ENCODE peak calls at places on chromosomes 5 and 9, in ten cellular contexts. One of them, this sample, is unnamed.

GRCh38 chr5:141439411-141440141 is 9.3 kb downstream of the PCDHGA12 start:
- DNase-seq in cardiac muscle cell: no peak
- DNase-seq in heart right ventricle: no peak
- DNase-seq in stomach: no peak
- DNase-seq in left ventricle myocardium inferior: no peak
- DNase-seq in OCI-LY7: no peak
- DNase-seq in SJSA1: no peak
- DNase-seq in tibial artery: no peak
- DNase-seq in prostate gland: no peak
- DNase-seq in endothelial cell of umbilical vein: no peak
- DNase-seq in this sample: no peak

GRCh38 chr9:110875275-110875674 is 163.0 kb downstream of the LPAR1 start:
- DNase-seq in cardiac muscle cell: no peak
- DNase-seq in heart right ventricle: peak; percentile 35
- DNase-seq in stomach: no peak
- DNase-seq in left ventricle myocardium inferior: peak; percentile 32
- DNase-seq in OCI-LY7: no peak
- DNase-seq in SJSA1: no peak
- DNase-seq in tibial artery: peak; percentile 64
- DNase-seq in prostate gland: no peak
- DNase-seq in endothelial cell of umbilical vein: no peak
- DNase-seq in this sample: peak; percentile 64

GRCh38 chr5:173454381-173454763 is 126.2 kb upstream of the STC2 start:
- DNase-seq in cardiac muscle cell: peak; percentile 19
- DNase-seq in heart right ventricle: no peak
- DNase-seq in stomach: no peak
- DNase-seq in left ventricle myocardium inferior: no peak
- DNase-seq in OCI-LY7: no peak
- DNase-seq in SJSA1: peak; percentile 67
- DNase-seq in tibial artery: no peak
- DNase-seq in prostate gland: no peak
- DNase-seq in endothelial cell of umbilical vein: no peak
- DNase-seq in this sample: no peak

GRCh38 chr9:36423196-36423595 is 23.1 kb upstream of the RNF38 start:
- DNase-seq in cardiac muscle cell: no peak
- DNase-seq in heart right ventricle: no peak
- DNase-seq in stomach: no peak
- DNase-seq in left ventricle myocardium inferior: no peak
- DNase-seq in OCI-LY7: no peak
- DNase-seq in SJSA1: no peak
- DNase-seq in tibial artery: no peak
- DNase-seq in prostate gland: no peak
- DNase-seq in endothelial cell of umbilical vein: no peak
- DNase-seq in this sample: no peak

GRCh38 chr9:126885089-126885753 is 24.8 kb downstream of the ZBTB34 start:
- DNase-seq in cardiac muscle cell: no peak
- DNase-seq in heart right ventricle: no peak
- DNase-seq in stomach: no peak
- DNase-seq in left ventricle myocardium inferior: no peak
- DNase-seq in OCI-LY7: no peak
- DNase-seq in SJSA1: no peak
- DNase-seq in tibial artery: no peak
- DNase-seq in prostate gland: no peak
- DNase-seq in endothelial cell of umbilical vein: peak; percentile 78
- DNase-seq in this sample: no peak

GRCh38 chr5:113450366-113451328 is 15.9 kb upstream of the TSSK1B start:
- DNase-seq in cardiac muscle cell: no peak
- DNase-seq in heart right ventricle: no peak
- DNase-seq in stomach: no peak
- DNase-seq in left ventricle myocardium inferior: no peak
- DNase-seq in OCI-LY7: no peak
- DNase-seq in SJSA1: no peak
- DNase-seq in tibial artery: no peak
- DNase-seq in prostate gland: no peak
- DNase-seq in endothelial cell of umbilical vein: no peak
- DNase-seq in this sample: no peak

GRCh38 chr5:135018457-135018856 is 15.6 kb downstream of the PITX1 start:
- DNase-seq in cardiac muscle cell: no peak
- DNase-seq in heart right ventricle: no peak
- DNase-seq in stomach: no peak
- DNase-seq in left ventricle myocardium inferior: no peak
- DNase-seq in OCI-LY7: no peak
- DNase-seq in SJSA1: peak; percentile 32
- DNase-seq in tibial artery: peak; percentile 16
- DNase-seq in prostate gland: no peak
- DNase-seq in endothelial cell of umbilical vein: no peak
- DNase-seq in this sample: no peak

GRCh38 chr9:16221350-16221749 is 649.1 kb downstream of the BNC2 start:
- DNase-seq in cardiac muscle cell: no peak
- DNase-seq in heart right ventricle: peak; percentile 45
- DNase-seq in stomach: no peak
- DNase-seq in left ventricle myocardium inferior: peak; percentile 46
- DNase-seq in OCI-LY7: no peak
- DNase-seq in SJSA1: no peak
- DNase-seq in tibial artery: peak; percentile 69
- DNase-seq in prostate gland: no peak
- DNase-seq in endothelial cell of umbilical vein: no peak
- DNase-seq in this sample: peak; percentile 41

GRCh38 chr9:122029898-122030297 is 63.2 kb downstream of the TTLL11 start:
- DNase-seq in cardiac muscle cell: no peak
- DNase-seq in heart right ventricle: no peak
- DNase-seq in stomach: no peak
- DNase-seq in left ventricle myocardium inferior: no peak
- DNase-seq in OCI-LY7: no peak
- DNase-seq in SJSA1: no peak
- DNase-seq in tibial artery: no peak
- DNase-seq in prostate gland: no peak
- DNase-seq in endothelial cell of umbilical vein: no peak
- DNase-seq in this sample: no peak

GRCh38 chr9:138023394-138024124 is 146.0 kb downstream of the CACNA1B start:
- DNase-seq in cardiac muscle cell: no peak
- DNase-seq in heart right ventricle: no peak
- DNase-seq in stomach: peak; percentile 2
- DNase-seq in left ventricle myocardium inferior: no peak
- DNase-seq in OCI-LY7: no peak
- DNase-seq in SJSA1: peak; percentile 28
- DNase-seq in tibial artery: no peak
- DNase-seq in prostate gland: no peak
- DNase-seq in endothelial cell of umbilical vein: no peak
- DNase-seq in this sample: no peak

GRCh38 chr9:111096051-111096450 is 57.8 kb upstream of the LPAR1 start:
- DNase-seq in cardiac muscle cell: no peak
- DNase-seq in heart right ventricle: no peak
- DNase-seq in stomach: no peak
- DNase-seq in left ventricle myocardium inferior: no peak
- DNase-seq in OCI-LY7: no peak
- DNase-seq in SJSA1: no peak
- DNase-seq in tibial artery: no peak
- DNase-seq in prostate gland: no peak
- DNase-seq in endothelial cell of umbilical vein: no peak
- DNase-seq in this sample: no peak

GRCh38 chr9:113131689-113132151 is 19.1 kb upstream of the SLC31A2 start:
- DNase-seq in cardiac muscle cell: peak; percentile 47
- DNase-seq in heart right ventricle: no peak
- DNase-seq in stomach: peak; percentile 37
- DNase-seq in left ventricle myocardium inferior: no peak
- DNase-seq in OCI-LY7: peak; percentile 14
- DNase-seq in SJSA1: no peak
- DNase-seq in tibial artery: no peak
- DNase-seq in prostate gland: no peak
- DNase-seq in endothelial cell of umbilical vein: peak; percentile 28
- DNase-seq in this sample: no peak

GRCh38 chr5:122019936-122020590 is 58.0 kb downstream of the LOX start:
- DNase-seq in cardiac muscle cell: peak; percentile 2
- DNase-seq in heart right ventricle: no peak
- DNase-seq in stomach: no peak
- DNase-seq in left ventricle myocardium inferior: no peak
- DNase-seq in OCI-LY7: no peak
- DNase-seq in SJSA1: no peak
- DNase-seq in tibial artery: no peak
- DNase-seq in prostate gland: no peak
- DNase-seq in endothelial cell of umbilical vein: no peak
- DNase-seq in this sample: no peak

GRCh38 chr5:126428421-126428820 is 5.2 kb downstream of the GRAMD2B start:
- DNase-seq in cardiac muscle cell: no peak
- DNase-seq in heart right ventricle: no peak
- DNase-seq in stomach: no peak
- DNase-seq in left ventricle myocardium inferior: no peak
- DNase-seq in OCI-LY7: no peak
- DNase-seq in SJSA1: no peak
- DNase-seq in tibial artery: no peak
- DNase-seq in prostate gland: no peak
- DNase-seq in endothelial cell of umbilical vein: no peak
- DNase-seq in this sample: no peak

GRCh38 chr9:91727316-91727861 is 222.6 kb downstream of the ROR2 start:
- DNase-seq in cardiac muscle cell: peak; percentile 54
- DNase-seq in heart right ventricle: no peak
- DNase-seq in stomach: no peak
- DNase-seq in left ventricle myocardium inferior: no peak
- DNase-seq in OCI-LY7: peak; percentile 61
- DNase-seq in SJSA1: no peak
- DNase-seq in tibial artery: no peak
- DNase-seq in prostate gland: no peak
- DNase-seq in endothelial cell of umbilical vein: peak; percentile 50
- DNase-seq in this sample: no peak

GRCh38 chr9:21688108-21689102 is 114.0 kb upstream of the MTAP start:
- DNase-seq in cardiac muscle cell: peak; percentile 82
- DNase-seq in heart right ventricle: no peak
- DNase-seq in stomach: peak; percentile 47
- DNase-seq in left ventricle myocardium inferior: no peak
- DNase-seq in OCI-LY7: no peak
- DNase-seq in SJSA1: peak; percentile 45
- DNase-seq in tibial artery: no peak
- DNase-seq in prostate gland: no peak
- DNase-seq in endothelial cell of umbilical vein: peak; percentile 83
- DNase-seq in this sample: peak; percentile 49
- H3K27ac ChIP-seq in cardiac muscle cell: no peak overlapping the region
- H3K27ac ChIP-seq in heart right ventricle: no peak overlapping the region
- H3K27ac ChIP-seq in stomach: peak overlapping the region; percentile 70
- H3K27ac ChIP-seq in left ventricle myocardium inferior: no peak overlapping the region
- H3K27ac ChIP-seq in OCI-LY7: no peak overlapping the region
- H3K27ac ChIP-seq in SJSA1: peak overlapping the region; percentile 86
- H3K27ac ChIP-seq in tibial artery: no peak overlapping the region
- H3K27ac ChIP-seq in prostate gland: no peak overlapping the region
- H3K27ac ChIP-seq in endothelial cell of umbilical vein: peak overlapping the region; percentile 70
- H3K27ac ChIP-seq in this sample: no peak overlapping the region

DNA sequence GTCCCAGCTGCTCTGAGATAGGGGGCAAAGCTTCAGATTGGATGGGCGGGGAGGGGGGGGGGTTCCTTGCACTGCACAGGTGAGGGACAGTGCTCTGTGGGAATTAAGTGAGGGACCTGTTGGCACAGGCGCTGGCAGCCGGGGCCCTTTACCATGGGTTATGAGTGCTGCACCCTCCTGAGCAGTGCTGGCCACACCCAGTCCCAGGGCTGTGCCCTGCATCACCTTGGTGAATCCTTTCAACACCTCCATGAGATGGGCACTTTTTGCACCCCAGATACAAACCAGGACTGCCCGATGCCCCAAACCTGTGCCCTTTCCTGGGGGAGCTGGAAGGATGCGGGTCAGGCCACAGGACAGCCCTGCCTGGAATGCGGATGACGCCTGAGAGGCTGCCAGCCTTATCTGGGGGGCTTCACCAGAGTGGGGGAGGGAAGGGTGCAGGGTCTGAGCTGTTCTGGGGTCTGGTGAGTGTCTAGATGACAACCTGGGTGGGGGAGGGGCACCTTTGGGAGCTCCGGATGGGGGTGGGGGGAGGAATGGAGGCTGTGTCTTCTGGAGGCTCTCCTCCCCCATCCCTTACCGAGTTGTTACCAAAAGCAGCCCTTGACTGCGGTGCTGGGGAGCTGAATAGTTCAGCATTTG is 5.2 kb downstream of the CRB2 start:
- DNase-seq in cardiac muscle cell: no peak
- DNase-seq in heart right ventricle: no peak
- DNase-seq in stomach: no peak
- DNase-seq in left ventricle myocardium inferior: no peak
- DNase-seq in OCI-LY7: no peak
- DNase-seq in SJSA1: no peak
- DNase-seq in tibial artery: no peak
- DNase-seq in prostate gland: no peak
- DNase-seq in endothelial cell of umbilical vein: no peak
- DNase-seq in this sample: no peak
- H3K4me1 ChIP-seq in cardiac muscle cell: peaks cover 78% of the 10 kb centered on the region
- H3K4me1 ChIP-seq in heart right ventricle: no peaks in the 10 kb centered on the region
- H3K4me1 ChIP-seq in stomach: peaks cover 19% of the 10 kb centered on the region
- H3K4me1 ChIP-seq in left ventricle myocardium inferior: no peaks in the 10 kb centered on the region
- H3K4me1 ChIP-seq in OCI-LY7: peaks cover 21% of the 10 kb centered on the region
- H3K4me1 ChIP-seq in SJSA1: peaks cover 4% of the 10 kb centered on the region
- H3K4me1 ChIP-seq in tibial artery: no peaks in the 10 kb centered on the region
- H3K4me1 ChIP-seq in prostate gland: no peaks in the 10 kb centered on the region
- H3K4me1 ChIP-seq in endothelial cell of umbilical vein: no peaks in the 10 kb centered on the region
- H3K4me1 ChIP-seq in this sample: no peaks in the 10 kb centered on the region

DNA sequence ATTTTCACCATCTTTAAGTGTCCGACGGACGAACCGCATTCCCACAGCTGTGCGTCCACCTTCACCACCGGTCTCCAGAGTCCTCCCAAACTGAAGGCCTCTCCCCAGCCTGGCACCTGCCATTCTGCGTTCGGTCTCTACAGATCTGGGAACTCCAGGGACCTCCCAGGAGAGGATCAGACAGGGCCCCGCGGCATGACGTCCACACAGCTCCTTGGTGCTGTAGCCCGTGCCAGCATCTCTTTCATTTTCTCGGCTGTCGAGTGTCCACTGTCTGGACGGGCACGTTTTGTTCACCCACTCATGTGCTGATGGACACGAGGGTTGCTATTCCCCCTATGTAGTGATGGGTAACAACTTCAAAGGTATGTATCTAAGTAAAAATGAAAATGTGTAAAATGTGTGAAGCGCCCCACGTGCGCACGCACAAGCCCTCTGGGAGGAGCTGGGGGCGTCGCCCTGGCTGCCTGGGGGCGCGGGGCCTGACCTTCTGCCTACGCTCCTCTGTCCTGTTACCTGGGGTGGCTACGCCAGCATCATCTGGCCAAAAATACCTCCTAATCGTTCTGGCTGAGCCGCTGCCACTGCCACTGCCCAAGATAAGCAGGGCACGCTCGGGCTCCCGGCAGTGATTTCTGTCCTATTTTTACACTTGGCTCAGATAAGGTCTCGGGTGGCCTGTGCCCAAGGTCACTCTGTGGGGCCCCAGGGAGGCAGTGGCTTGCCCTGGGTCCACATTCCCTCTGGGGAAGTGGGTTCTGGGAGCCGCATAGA is 10.8 kb upstream of the SLC12A7 start:
- DNase-seq in cardiac muscle cell: no peak
- DNase-seq in heart right ventricle: peak; percentile 72
- DNase-seq in stomach: peak; percentile 87
- DNase-seq in left ventricle myocardium inferior: peak; percentile 75
- DNase-seq in OCI-LY7: no peak
- DNase-seq in SJSA1: no peak
- DNase-seq in tibial artery: no peak
- DNase-seq in prostate gland: no peak
- DNase-seq in endothelial cell of umbilical vein: no peak
- DNase-seq in this sample: peak; percentile 63
- H3K27ac ChIP-seq in cardiac muscle cell: no peak overlapping the region
- H3K27ac ChIP-seq in heart right ventricle: peak overlapping the region; percentile 87
- H3K27ac ChIP-seq in stomach: peak overlapping the region; percentile 66
- H3K27ac ChIP-seq in left ventricle myocardium inferior: peak overlapping the region; percentile 92
- H3K27ac ChIP-seq in OCI-LY7: no peak overlapping the region
- H3K27ac ChIP-seq in SJSA1: no peak overlapping the region
- H3K27ac ChIP-seq in tibial artery: no peak overlapping the region
- H3K27ac ChIP-seq in prostate gland: no peak overlapping the region
- H3K27ac ChIP-seq in endothelial cell of umbilical vein: no peak overlapping the region
- H3K27ac ChIP-seq in this sample: peak overlapping the region; percentile 86

GRCh38 chr9:134370213-134370492 is 43.9 kb downstream of the RXRA start:
- DNase-seq in cardiac muscle cell: no peak
- DNase-seq in heart right ventricle: no peak
- DNase-seq in stomach: no peak
- DNase-seq in left ventricle myocardium inferior: no peak
- DNase-seq in OCI-LY7: no peak
- DNase-seq in SJSA1: no peak
- DNase-seq in tibial artery: no peak
- DNase-seq in prostate gland: no peak
- DNase-seq in endothelial cell of umbilical vein: no peak
- DNase-seq in this sample: no peak
- H3K4me1 ChIP-seq in cardiac muscle cell: peaks cover 9% of the 10 kb centered on the region
- H3K4me1 ChIP-seq in heart right ventricle: peaks cover 94% of the 10 kb centered on the region
- H3K4me1 ChIP-seq in stomach: peaks cover 95% of the 10 kb centered on the region
- H3K4me1 ChIP-seq in left ventricle myocardium inferior: peaks cover 93% of the 10 kb centered on the region
- H3K4me1 ChIP-seq in OCI-LY7: no peaks in the 10 kb centered on the region
- H3K4me1 ChIP-seq in SJSA1: peaks cover 59% of the 10 kb centered on the region
- H3K4me1 ChIP-seq in tibial artery: peaks cover 84% of the 10 kb centered on the region
- H3K4me1 ChIP-seq in prostate gland: peaks cover 67% of the 10 kb centered on the region
- H3K4me1 ChIP-seq in endothelial cell of umbilical vein: peaks cover 16% of the 10 kb centered on the region
- H3K4me1 ChIP-seq in this sample: peaks cover 34% of the 10 kb centered on the region

This sample was measured in right cardiac atrium.